ENCODE peak calls at places on chromosomes 6 and 20, in nine cellular contexts. Q is psoas muscle; G is NCI-H1092; D is T follicular helper cell; S is AML-193; Y is effector CD4-positive, alpha-beta T cell; V is posterior cingulate gyrus; J is fibroblast of pulmonary artery; N is activated T-cell treated with anti-CD3 and anti-CD28 coated beads, Interleukin-2, amount 50 U/mL, for 24 hours. P is an unnamed sample.
A peak's percentile ranks its signal among the peaks of the same experiment; 100 is the strongest.

GRCh38 chr6:136307351-136307750 is 17.7 kb upstream of the BCLAF1 start:
- DNase-seq in Q (no peak), G (no peak), S (no peak), V (no peak), Y (no peak), N (no peak), D (no peak), J (no peak), P (no peak)

GRCh38 chr6:129364037-129364436 is 345.9 kb downstream of the ARHGAP18 start:
- DNase-seq in Y (no peak), Q (no peak), D (no peak), V (no peak), J (no peak), G (no peak), S (no peak), N (no peak), P (no peak)

GRCh38 chr6:143586557-143586956 is 75.0 kb upstream of the FUCA2 start:
- DNase-seq in N (no peak), J (no peak), D (no peak), Q (no peak), V (no peak), G (no peak), S (no peak), Y (no peak), P (no peak)

GRCh38 chr6:63447134-63447533 is 125.1 kb upstream of the LOC128125822 start:
- DNase-seq in N (no peak), Q (no peak), Y (no peak), S (no peak), D (no peak), J (no peak), G (no peak), V (no peak), P (no peak)

GRCh38 chr6:56955171-56956155 is 556 bp downstream of the BEND6 start:
- DNase-seq in J (peak; percentile 94), V (peak; percentile 94), Q (peak; percentile 90), Y (peak; percentile 2), S (peak; percentile 93), D (peak; percentile 19), G (peak; percentile 19), N (peak; percentile 79), P (peak; percentile 83)

GRCh38 chr20:16639027-16639941 is 66.0 kb upstream of the KIF16B start:
- DNase-seq in V (no peak), J (no peak), Q (no peak), Y (no peak), D (no peak), G (no peak), S (no peak), N (no peak), P (no peak)

GRCh38 chr6:149235130-149235561 is 82.4 kb upstream of the TAB2 start:
- DNase-seq in Q (no peak), Y (no peak), D (no peak), S (peak; percentile 93), V (no peak), N (no peak), G (peak; percentile 74), J (peak; percentile 92), P (no peak)

GRCh38 chr20:56760610-56761009 is 131.5 kb downstream of the TFAP2C start:
- DNase-seq in D (no peak), J (no peak), G (no peak), S (no peak), V (no peak), Q (no peak), N (no peak), Y (no peak), P (no peak)

GRCh38 chr6:505374-505773 is 113.8 kb downstream of the IRF4 start:
- DNase-seq in V (no peak), G (no peak), S (no peak), Y (no peak), J (no peak), Q (no peak), D (no peak), N (no peak), P (no peak)

GRCh38 chr20:62120990-62121775 is 1.1 kb upstream of the LSM14B start:
- DNase-seq in Q (peak; percentile 76), N (no peak), Y (no peak), V (no peak), G (no peak), S (peak; percentile 62), J (peak; percentile 67), D (no peak), P (no peak)

GRCh38 chr6:147201885-147202515 is 2.2 kb upstream of the STXBP5 start:
- DNase-seq in S (peak; percentile 93), Q (no peak), N (peak; percentile 36), D (no peak), Y (no peak), V (no peak), G (no peak), J (peak; percentile 41), P (no peak)

GRCh38 chr6:97282238-97282725 is 734 bp downstream of the MMS22L start:
- DNase-seq in N (no peak), V (no peak), J (peak; percentile 11), D (no peak), G (no peak), Q (no peak), S (peak; percentile 32), Y (no peak), P (no peak)

GRCh38 chr6:133631421-133631820 is 257.5 kb upstream of the TCF21 start:
- DNase-seq in S (no peak), D (no peak), V (no peak), J (peak; percentile 77), N (no peak), Q (no peak), G (no peak), Y (no peak), P (no peak)

GRCh38 chr6:166162599-166163342 is 4.9 kb downstream of the TBXT start:
- DNase-seq in N (no peak), G (no peak), D (no peak), V (no peak), J (no peak), S (no peak), Y (no peak), Q (no peak), P (no peak)

GRCh38 chr6:145017516-145017915 is 717.8 kb downstream of the EPM2A start:
- DNase-seq in S (no peak), Y (no peak), D (no peak), V (no peak), Q (no peak), G (no peak), J (no peak), N (no peak), P (no peak)

GRCh38 chr20:57512432-57512831 is 12.5 kb downstream of the CTCFL start:
- DNase-seq in N (no peak), V (no peak), Y (no peak), Q (no peak), D (no peak), J (no peak), S (no peak), G (no peak), P (no peak)

GRCh38 chr6:109864050-109864449 is 114.1 kb upstream of the GPR6 start:
- DNase-seq in G (no peak), Y (no peak), V (no peak), N (no peak), Q (no peak), J (no peak), S (no peak), D (no peak), P (no peak)

GRCh38 chr6:24974182-24975171 is 38.7 kb upstream of the RIPOR2 start:
- DNase-seq in Y (peak; percentile 19), D (no peak), G (no peak), S (no peak), V (no peak), Q (no peak), N (peak; percentile 62), J (no peak), P (no peak)

GRCh38 chr6:90715093-90715655 is 128.3 kb upstream of the MAP3K7 start:
- DNase-seq in J (peak; percentile 22), S (no peak), Q (no peak), G (no peak), Y (no peak), D (no peak), N (no peak), V (peak; percentile 66), P (no peak)

GRCh38 chr6:16243664-16244063 is 5.3 kb downstream of the GMPR start:
- DNase-seq in V (no peak), Y (no peak), S (no peak), J (no peak), D (no peak), Q (no peak), G (no peak), N (no peak), P (no peak)

GRCh38 chr6:2103644-2104523 is 141.5 kb downstream of the GMDS start:
- DNase-seq in D (no peak), V (no peak), N (no peak), Q (no peak), G (no peak), J (peak; percentile 75), Y (no peak), S (peak; percentile 89), P (no peak)

GRCh38 chr20:21238818-21239530 is 64.2 kb upstream of the XRN2 start:
- DNase-seq in N (no peak), Q (no peak), D (no peak), V (no peak), S (no peak), Y (no peak), G (no peak), J (no peak), P (no peak)

GRCh38 chr6:54805077-54805476 is 41.5 kb upstream of the FAM83B start:
- DNase-seq in Q (no peak), J (peak; percentile 17), V (no peak), D (no peak), S (no peak), Y (no peak), N (no peak), G (no peak), P (no peak)

GRCh38 chr20:34111057-34111711 is 859 bp downstream of the EIF2S2 start:
- DNase-seq in N (no peak), G (no peak), D (no peak), S (peak; percentile 70), Q (no peak), J (peak; percentile 88), Y (no peak), V (no peak), P (no peak)

GRCh38 chr6:156776470-156776840 is 723 bp upstream of the ARID1B start:
- DNase-seq in Y (no peak), N (no peak), J (peak; percentile 58), V (no peak), D (no peak), Q (no peak), S (peak; percentile 67), G (no peak), P (no peak)

GRCh38 chr20:17966432-17967312 is 1.9 kb downstream of the SNX5 start:
- DNase-seq in N (no peak), V (no peak), Q (no peak), G (no peak), J (peak; percentile 58), Y (no peak), D (no peak), S (peak; percentile 53), P (no peak)

GRCh38 chr20:40276291-40276690 is 412.7 kb downstream of the MAFB start:
- DNase-seq in S (no peak), J (no peak), G (no peak), Q (peak; percentile 75), V (no peak), Y (no peak), N (no peak), D (no peak), P (no peak)

GRCh38 chr6:109790131-109790530 is 99.0 kb downstream of the FIG4 start:
- DNase-seq in G (no peak), J (peak; percentile 58), Q (no peak), V (no peak), Y (no peak), D (no peak), S (no peak), N (no peak), P (no peak)

GRCh38 chr6:35292494-35292893 is 5.1 kb upstream of the DEF6 start:
- DNase-seq in S (no peak), V (no peak), Q (no peak), Y (no peak), J (no peak), D (no peak), N (no peak), G (no peak), P (no peak)

GRCh38 chr6:136975089-136975715 is 53.1 kb downstream of the SLC35D3 start:
- DNase-seq in S (no peak), J (no peak), N (no peak), Y (no peak), Q (no peak), V (no peak), D (no peak), G (no peak), P (no peak)

GRCh38 chr20:30602424-30602823 is 655.0 kb upstream of the DEFB115 start:
- DNase-seq in Q (no peak), G (no peak), J (no peak), S (no peak), D (no peak), N (no peak), V (no peak), Y (no peak), P (no peak)

P was measured in substantia nigra.